ENCODE peak calls at places on chromosome 9, in eight cellular contexts. N, V, L, X, R, B, Z and Y are unnamed samples.
A peak's percentile ranks its signal among the peaks of the same experiment; 100 is the strongest.

GRCh38 chr9:134642385-134643181 is 980 bp downstream of the COL5A1 start:
- DNase-seq in N (no peak), V (no peak), L (no peak), X (peak; percentile 59), R (peak; percentile 86), B (peak; percentile 55), Z (peak; percentile 75), Y (peak; percentile 91)

GRCh38 chr9:3521961-3522360 is 3.8 kb downstream of the RFX3 start:
- DNase-seq in N (no peak), V (no peak), L (no peak), X (no peak), R (no peak), B (no peak), Z (no peak), Y (no peak)

GRCh38 chr9:73009649-73010288 is 56.9 kb upstream of the ALDH1A1 start:
- DNase-seq in N (peak; percentile 83), V (no peak), L (no peak), X (no peak), R (no peak), B (no peak), Z (no peak), Y (no peak)

GRCh38 chr9:3268260-3268659 is 257.5 kb downstream of the RFX3 start:
- DNase-seq in N (no peak), V (no peak), L (no peak), X (no peak), R (no peak), B (no peak), Z (no peak), Y (no peak)

GRCh38 chr9:134995792-134996120 is 78.0 kb upstream of the FCN1 start:
- DNase-seq in N (no peak), V (no peak), L (peak; percentile 13), X (no peak), R (no peak), B (no peak), Z (no peak), Y (no peak)

GRCh38 chr9:34399729-34400128 is 23.0 kb upstream of the MYORG start:
- DNase-seq in N (no peak), V (no peak), L (no peak), X (no peak), R (no peak), B (no peak), Z (no peak), Y (no peak)

GRCh38 chr9:16139781-16140180 is 586.9 kb downstream of the CCDC171 start:
- DNase-seq in N (no peak), V (no peak), L (no peak), X (no peak), R (peak; percentile 86), B (no peak), Z (no peak), Y (no peak)

GRCh38 chr9:34612788-34613390 is 992 bp upstream of the RPP25L start:
- DNase-seq in N (peak; percentile 85), V (peak; percentile 79), L (peak; percentile 80), X (peak; percentile 90), R (peak; percentile 79), B (peak; percentile 80), Z (peak; percentile 75), Y (peak; percentile 90)

GRCh38 chr9:85244856-85245255 is 496.9 kb downstream of the AGTPBP1 start:
- DNase-seq in N (no peak), V (no peak), L (no peak), X (no peak), R (no peak), B (no peak), Z (no peak), Y (no peak)

GRCh38 chr9:73647560-73647959 is 495.9 kb downstream of the ANXA1 start:
- DNase-seq in N (no peak), V (no peak), L (no peak), X (no peak), R (no peak), B (no peak), Z (no peak), Y (no peak)

GRCh38 chr9:81999806-82000205 is 11.2 kb downstream of the SPATA31D1 start:
- DNase-seq in N (no peak), V (no peak), L (no peak), X (no peak), R (no peak), B (no peak), Z (no peak), Y (peak; percentile 2)

GRCh38 chr9:124062172-124062571 is 50.6 kb downstream of the LHX2 start:
- DNase-seq in N (peak; percentile 29), V (no peak), L (no peak), X (no peak), R (no peak), B (no peak), Z (no peak), Y (no peak)

GRCh38 chr9:120878188-120879130 is 1.5 kb upstream of the PHF19 start:
- DNase-seq in N (peak; percentile 89), V (peak; percentile 59), L (no peak), X (no peak), R (no peak), B (no peak), Z (no peak), Y (no peak)

GRCh38 chr9:120875954-120876841 is 790 bp downstream of the PHF19 start:
- DNase-seq in N (peak; percentile 100), V (peak; percentile 89), L (peak; percentile 84), X (peak; percentile 95), R (peak; percentile 88), B (peak; percentile 82), Z (peak; percentile 85), Y (peak; percentile 85)

GRCh38 chr9:120875643-120875953 is 1.4 kb downstream of the PHF19 start:
- DNase-seq in N (no peak), V (no peak), L (no peak), X (no peak), R (no peak), B (no peak), Z (no peak), Y (no peak)

GRCh38 chr9:120876842-120877240 is at the start of gene PHF19:
- DNase-seq in N (no peak), V (no peak), L (peak; percentile 64), X (no peak), R (peak; percentile 59), B (no peak), Z (peak; percentile 46), Y (peak; percentile 49)

DNA sequence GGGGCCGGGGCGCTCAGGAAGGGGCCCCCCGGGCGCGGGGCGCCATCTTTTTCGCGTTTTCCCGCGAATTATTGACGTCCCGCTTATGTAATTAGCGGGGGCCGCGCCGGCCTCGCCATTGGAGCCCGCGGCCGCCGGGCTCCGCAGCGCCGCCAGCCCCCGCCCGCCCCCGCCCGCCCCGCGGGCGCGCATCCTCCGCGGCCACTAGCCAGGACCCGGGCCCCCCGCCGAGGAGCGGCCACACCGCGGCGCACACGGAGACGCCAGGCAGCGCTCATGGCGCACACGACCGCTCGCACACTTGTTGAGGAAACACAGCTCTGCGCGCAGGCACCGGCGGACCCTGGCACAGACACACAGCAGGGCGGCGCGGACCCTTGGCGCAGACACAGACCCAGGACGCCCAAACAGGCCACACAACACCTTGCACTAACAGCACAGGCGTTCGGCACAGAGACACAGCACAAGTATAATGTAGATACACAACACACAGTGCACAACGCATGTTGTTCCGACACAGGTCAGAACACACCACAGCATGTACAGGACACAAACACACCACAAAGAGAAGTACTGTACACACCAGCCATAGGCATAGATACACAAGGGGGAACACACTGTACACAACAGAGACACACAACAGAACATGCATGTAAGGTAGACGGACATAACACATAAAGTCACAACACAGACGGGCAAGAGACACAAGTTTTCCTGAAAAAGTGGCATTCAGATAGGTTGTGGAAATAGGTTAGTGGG is 467 bp upstream of the PHF19 start:
- DNase-seq in N (peak; percentile 98), V (peak; percentile 84), L (peak; percentile 79), X (peak; percentile 68), R (peak; percentile 78), B (no peak), Z (peak; percentile 66), Y (peak; percentile 80)
- H3K27ac ChIP-seq in N (peak overlapping the region; percentile 94), V (peak overlapping the region; percentile 65), L (no peak overlapping the region), X (peak overlapping the region; percentile 96), R (peak overlapping the region; percentile 100), B (peak overlapping the region; percentile 93), Z (peak overlapping the region; percentile 76), Y (no peak overlapping the region)

GRCh38 chr9:91035825-91036208 is 234.2 kb downstream of the SYK start:
- DNase-seq in N (no peak), V (no peak), L (no peak), X (no peak), R (peak; percentile 13), B (no peak), Z (no peak), Y (no peak)
- H3K4me3 ChIP-seq in N (no peak overlapping the region), V (no peak overlapping the region), L (no peak overlapping the region), X (no peak overlapping the region), R (no peak overlapping the region), B (no peak overlapping the region), Z (no peak overlapping the region), Y (no peak overlapping the region)

GRCh38 chr9:69122086-69122390 is 52.0 kb upstream of the TJP2 start:
- DNase-seq in N (no peak), V (peak; percentile 51), L (peak; percentile 83), X (peak; percentile 68), R (peak; percentile 50), B (peak; percentile 66), Z (peak; percentile 44), Y (peak; percentile 74)
- TF ChIP-seq CTCF in N (no peak), V (no peak), L (no peak), X (no peak), R (no peak), B (no peak), Z (no peak), Y (no peak)

DNA sequence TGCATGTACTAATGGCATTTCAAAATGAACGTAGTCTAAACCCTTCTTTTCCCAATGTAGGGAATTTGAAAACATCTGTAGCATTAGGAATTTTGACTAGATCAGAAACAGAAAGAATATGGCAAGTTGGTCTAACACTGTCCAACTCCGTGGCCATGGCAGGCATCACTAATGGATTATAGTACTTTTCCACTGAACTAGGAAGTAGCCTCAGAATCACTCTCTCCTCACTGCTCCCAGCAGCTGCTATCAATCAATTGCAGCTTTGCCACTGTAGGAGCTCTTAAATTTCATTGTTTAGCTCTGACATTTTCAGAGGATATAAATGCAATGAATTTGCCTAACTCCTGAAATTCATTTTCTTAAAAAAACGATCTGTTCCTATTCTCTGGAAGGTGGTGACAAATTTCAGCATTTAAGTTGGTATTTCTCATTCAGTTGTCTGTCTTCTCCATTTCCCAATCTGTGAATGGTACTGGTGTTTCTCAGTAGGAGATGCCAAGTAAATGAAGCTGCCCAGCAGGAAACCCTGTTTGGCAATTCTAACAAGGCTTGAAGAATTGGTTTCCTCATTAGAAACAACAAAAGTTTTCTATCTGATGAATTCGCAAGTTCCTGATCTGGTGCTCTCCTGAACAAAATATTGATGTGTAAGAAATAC is 64.7 kb downstream of the TLR4 start:
- DNase-seq in N (no peak), V (no peak), L (no peak), X (no peak), R (no peak), B (no peak), Z (no peak), Y (no peak)
- H3K27ac ChIP-seq in N (no peak overlapping the region), V (no peak overlapping the region), L (no peak overlapping the region), X (no peak overlapping the region), R (no peak overlapping the region), B (no peak overlapping the region), Z (no peak overlapping the region), Y (no peak overlapping the region)

DNA sequence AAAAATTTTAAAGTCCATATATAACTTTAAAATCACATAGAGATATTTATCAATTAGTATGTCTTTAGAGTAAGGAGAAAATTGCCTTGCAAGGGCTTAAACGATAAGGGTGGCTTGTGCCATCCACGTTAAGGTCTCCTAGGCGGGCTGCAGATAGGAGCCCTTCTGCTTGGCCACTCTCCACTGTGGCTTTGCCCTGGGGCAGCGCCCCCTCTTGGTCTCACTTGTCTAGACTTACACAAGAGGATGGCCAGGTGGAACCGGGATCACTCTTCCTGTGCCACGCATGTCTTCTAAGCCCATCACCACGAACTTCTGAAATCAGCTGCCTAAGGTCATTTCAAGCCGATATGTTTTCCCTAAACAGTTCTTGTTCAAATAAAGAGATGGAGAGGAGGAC is 2.9 kb downstream of the FPGS start:
- DNase-seq in N (peak; percentile 66), V (no peak), L (no peak), X (peak; percentile 49), R (no peak), B (no peak), Z (no peak), Y (peak; percentile 42)
- H3K4me3 ChIP-seq in N (no peak overlapping the region), V (no peak overlapping the region), L (no peak overlapping the region), X (no peak overlapping the region), R (no peak overlapping the region), B (no peak overlapping the region), Z (no peak overlapping the region), Y (no peak overlapping the region)